ENCODE peak calls at places on chromosomes 1 and 21, in ten cellular contexts. L is effector CD4-positive, alpha-beta T cell; F is dermis blood vessel endothelial cell; I is NCI-H510A treated with DMSO at 0.1 percent for 48 hours; P is transverse colon; E is HT1080; N is activated naive CD4-positive, alpha-beta T cell treated with anti-CD3 and anti-CD28 coated beads, Interleukin-2, amount 10 ng/mL, durations not matched to agents 7 days and 5 days; D is memory B cell; C is GM19239; U is Peyer's patch. Q is an unnamed sample.

GRCh38 chr1:242470774-242471173 is 53.7 kb downstream of the PLD5 start:
- DNase-seq in L (no peak), F (no peak), I (no peak), P (no peak), E (no peak), N (no peak), D (no peak), C (no peak), U (no peak), Q (no peak)

GRCh38 chr1:52348704-52349301 is 17.2 kb downstream of the CC2D1B start:
- DNase-seq in L (no peak), F (peak), I (peak), P (no peak), E (no peak), N (no peak), D (no peak), C (no peak), U (no peak), Q (no peak)

GRCh38 chr1:206006946-206007345 is 3.8 kb upstream of the RAB7B start:
- DNase-seq in L (no peak), F (no peak), I (no peak), P (no peak), E (no peak), N (no peak), D (no peak), C (no peak), U (no peak), Q (no peak)

GRCh38 chr21:35940074-35940927 is 120.0 kb downstream of the SETD4 start:
- DNase-seq in L (no peak), F (peak), I (peak), P (peak), E (peak), N (peak), D (peak), C (no peak), U (no peak), Q (peak)

GRCh38 chr1:116571215-116571919 is 541 bp upstream of the CD58 start:
- DNase-seq in L (no peak), F (peak), I (no peak), P (no peak), E (no peak), N (no peak), D (no peak), C (no peak), U (no peak), Q (no peak)

GRCh38 chr1:14952626-14953314 is 200.8 kb upstream of the TMEM51 start:
- DNase-seq in L (no peak), F (no peak), I (no peak), P (no peak), E (peak), N (no peak), D (no peak), C (no peak), U (no peak), Q (no peak)

GRCh38 chr1:164337885-164338284 is 221.1 kb upstream of the PBX1 start:
- DNase-seq in L (no peak), F (no peak), I (no peak), P (no peak), E (peak), N (no peak), D (no peak), C (no peak), U (no peak), Q (no peak)

GRCh38 chr1:2788506-2789163 is 12.9 kb downstream of the TTC34 start:
- DNase-seq in L (no peak), F (no peak), I (no peak), P (no peak), E (no peak), N (peak), D (no peak), C (no peak), U (peak), Q (no peak)

GRCh38 chr1:6614019-6614952 is 755 bp downstream of the PHF13 start:
- DNase-seq in L (peak), F (peak), I (no peak), P (peak), E (no peak), N (peak), D (peak), C (peak), U (peak), Q (peak)

GRCh38 chr1:207791290-207791689 is 39.4 kb downstream of the CD46 start:
- DNase-seq in L (no peak), F (no peak), I (no peak), P (no peak), E (no peak), N (no peak), D (no peak), C (no peak), U (no peak), Q (no peak)

GRCh38 chr1:11707621-11708276 is 16.2 kb downstream of the DRAXIN start:
- DNase-seq in L (no peak), F (no peak), I (peak), P (peak), E (no peak), N (no peak), D (no peak), C (no peak), U (no peak), Q (peak)

GRCh38 chr1:89821322-89822108 is 683 bp downstream of the LRRC8D start:
- DNase-seq in L (peak), F (peak), I (peak), P (peak), E (peak), N (peak), D (peak), C (peak), U (peak), Q (peak)

GRCh38 chr21:38498057-38498833 is at the start of gene ERG:
- DNase-seq in L (no peak), F (peak), I (no peak), P (no peak), E (no peak), N (no peak), D (no peak), C (no peak), U (no peak), Q (no peak)

GRCh38 chr1:207407655-207408256 is 46.4 kb upstream of the CR2 start:
- DNase-seq in L (no peak), F (no peak), I (no peak), P (no peak), E (no peak), N (no peak), D (no peak), C (no peak), U (no peak), Q (no peak)

GRCh38 chr21:36235058-36235582 is 78.5 kb downstream of the DOP1B start:
- DNase-seq in L (no peak), F (no peak), I (no peak), P (no peak), E (no peak), N (no peak), D (no peak), C (no peak), U (no peak), Q (no peak)

GRCh38 chr1:90417139-90417538 is 300.0 kb downstream of the BARHL2 start:
- DNase-seq in L (no peak), F (no peak), I (no peak), P (no peak), E (peak), N (no peak), D (no peak), C (no peak), U (no peak), Q (no peak)

GRCh38 chr21:41643246-41643966 is 123.4 kb downstream of the RIPK4 start:
- DNase-seq in L (no peak), F (no peak), I (no peak), P (no peak), E (no peak), N (no peak), D (no peak), C (no peak), U (peak), Q (no peak)

GRCh38 chr1:224378855-224379631 is 22.4 kb downstream of the CNIH4 start:
- DNase-seq in L (no peak), F (no peak), I (no peak), P (no peak), E (no peak), N (no peak), D (no peak), C (no peak), U (no peak), Q (no peak)